ENCODE peak calls at places on chromosome 2, in seven cellular contexts. T is neuronal stem cell; P is PC-3; Y is effector memory CD4-positive, alpha-beta T cell; L is HCT116; C is kidney; K is naive thymus-derived CD4-positive, alpha-beta T cell. O is an unnamed sample. For H3K9me3, the result is how much of the 10 kb centered on the place peaks cover.

GRCh38 chr2:133270550-133270949 is 297.7 kb downstream of the NCKAP5 start:
- DNase-seq in P (no peak), Y (no peak), L (no peak), C (no peak), T (no peak), K (no peak), O (no peak)

GRCh38 chr2:106192752-106193490 is 1.2 kb downstream of the UXS1 start:
- DNase-seq in T (no peak), K (peak), C (peak), L (peak), Y (peak), P (peak), O (peak)

GRCh38 chr2:147325955-147326354 is 518.9 kb upstream of the ACVR2A start:
- DNase-seq in C (no peak), Y (no peak), P (no peak), K (no peak), T (no peak), L (no peak), O (no peak)

GRCh38 chr2:8030694-8031303 is 651.1 kb upstream of the ID2 start:
- DNase-seq in L (no peak), C (no peak), T (no peak), K (no peak), P (no peak), Y (no peak), O (no peak)

GRCh38 chr2:178776725-178777124 is 30.5 kb downstream of the TTN start:
- DNase-seq in L (no peak), K (no peak), C (no peak), P (no peak), Y (no peak), T (no peak), O (no peak)

GRCh38 chr2:105926960-105927678 is 182.4 kb downstream of the NCK2 start:
- DNase-seq in L (no peak), K (peak), C (no peak), T (no peak), P (peak), Y (peak), O (peak)

GRCh38 chr2:45184606-45185005 is 175.4 kb upstream of the SIX2 start:
- DNase-seq in P (peak), Y (no peak), C (no peak), K (no peak), L (peak), T (no peak), O (no peak)

GRCh38 chr2:12513339-12513738 is 203.4 kb upstream of the TRIB2 start:
- DNase-seq in T (no peak), P (no peak), C (no peak), Y (no peak), L (no peak), K (no peak), O (no peak)

GRCh38 chr2:85032621-85033020 is 61.7 kb downstream of the KCMF1 start:
- DNase-seq in P (peak), K (no peak), C (no peak), L (no peak), T (no peak), Y (no peak), O (no peak)

GRCh38 chr2:160061533-160062282 is 707 bp downstream of the PLA2R1 start:
- DNase-seq in K (no peak), T (no peak), Y (no peak), L (no peak), P (no peak), C (peak), O (no peak)

GRCh38 chr2:167510071-167510759 is 621.9 kb downstream of the XIRP2 start:
- DNase-seq in K (no peak), L (no peak), P (peak), Y (no peak), T (no peak), C (no peak), O (no peak)

GRCh38 chr2:235046561-235046960 is 94.7 kb downstream of the SH3BP4 start:
- DNase-seq in P (no peak), Y (no peak), C (no peak), K (no peak), T (no peak), L (no peak), O (no peak)

GRCh38 chr2:121897335-121897970 is 142.0 kb downstream of the TSN start:
- DNase-seq in C (no peak), T (no peak), Y (no peak), P (peak), L (peak), K (no peak), O (no peak)

GRCh38 chr2:184004289-184004944 is 593.9 kb upstream of the ZNF804A start:
- DNase-seq in L (no peak), Y (no peak), P (peak), T (no peak), C (no peak), K (no peak), O (no peak)

GRCh38 chr2:26043862-26044736 is 10.2 kb downstream of the RAB10 start:
- DNase-seq in P (no peak), T (no peak), C (no peak), L (no peak), Y (no peak), K (no peak), O (peak)

GRCh38 chr2:127220102-127220806 is at the start of gene CYP27C1:
- DNase-seq in P (no peak), L (no peak), Y (no peak), C (no peak), T (peak), K (no peak), O (no peak)

GRCh38 chr2:97678217-97678762 is 8.8 kb downstream of the C2orf92 start:
- DNase-seq in K (no peak), Y (no peak), P (no peak), T (no peak), C (no peak), L (no peak), O (no peak)

GRCh38 chr2:109272461-109272860 is 143.5 kb downstream of the SH3RF3 start:
- DNase-seq in T (no peak), P (no peak), L (no peak), Y (no peak), C (no peak), K (no peak), O (no peak)

GRCh38 chr2:177405029-177405692 is 12.6 kb downstream of the AGPS start:
- DNase-seq in C (no peak), P (peak), Y (no peak), L (no peak), T (no peak), K (no peak), O (no peak)

GRCh38 chr2:152555048-152555447 is 162.2 kb downstream of the PRPF40A start:
- DNase-seq in L (no peak), T (no peak), K (no peak), C (no peak), P (no peak), Y (no peak), O (no peak)

GRCh38 chr2:218026676-218027425 is 24.1 kb upstream of the TNS1 start:
- DNase-seq in K (no peak), L (no peak), Y (no peak), P (no peak), C (peak), T (no peak), O (no peak)

GRCh38 chr2:27752551-27753237 is 18.8 kb upstream of the MRPL33 start:
- DNase-seq in K (no peak), T (no peak), P (peak), L (no peak), C (no peak), Y (no peak), O (no peak)

GRCh38 chr2:123380536-123380935 is 644.6 kb upstream of the CNTNAP5 start:
- DNase-seq in Y (no peak), K (no peak), T (no peak), P (no peak), L (no peak), C (no peak), O (no peak)

GRCh38 chr2:222404126-222404891 is 20.0 kb upstream of the SGPP2 start:
- DNase-seq in Y (no peak), K (no peak), L (no peak), T (no peak), P (no peak), C (no peak), O (no peak)

GRCh38 chr2:176280156-176280555 is 10.9 kb downstream of the MTX2 start:
- DNase-seq in T (no peak), C (no peak), Y (no peak), P (peak), K (no peak), L (no peak), O (no peak)

GRCh38 chr2:196534533-196534932 is 105.0 kb upstream of the CCDC150 start:
- DNase-seq in P (no peak), C (no peak), T (no peak), L (no peak), K (no peak), Y (no peak), O (no peak)

GRCh38 chr2:223050188-223050587 is 1.8 kb upstream of the KCNE4 start:
- DNase-seq in L (no peak), K (no peak), C (no peak), Y (no peak), T (no peak), P (no peak), O (no peak)

GRCh38 chr2:215361211-215361875 is 49.5 kb downstream of the ATIC start:
- DNase-seq in L (no peak), T (no peak), C (no peak), K (no peak), P (no peak), Y (no peak), O (no peak)

GRCh38 chr2:222024934-222025890 is 273.6 kb downstream of the PAX3 start:
- DNase-seq in C (no peak), Y (no peak), P (peak), K (no peak), L (peak), T (peak), O (no peak)

DNA sequence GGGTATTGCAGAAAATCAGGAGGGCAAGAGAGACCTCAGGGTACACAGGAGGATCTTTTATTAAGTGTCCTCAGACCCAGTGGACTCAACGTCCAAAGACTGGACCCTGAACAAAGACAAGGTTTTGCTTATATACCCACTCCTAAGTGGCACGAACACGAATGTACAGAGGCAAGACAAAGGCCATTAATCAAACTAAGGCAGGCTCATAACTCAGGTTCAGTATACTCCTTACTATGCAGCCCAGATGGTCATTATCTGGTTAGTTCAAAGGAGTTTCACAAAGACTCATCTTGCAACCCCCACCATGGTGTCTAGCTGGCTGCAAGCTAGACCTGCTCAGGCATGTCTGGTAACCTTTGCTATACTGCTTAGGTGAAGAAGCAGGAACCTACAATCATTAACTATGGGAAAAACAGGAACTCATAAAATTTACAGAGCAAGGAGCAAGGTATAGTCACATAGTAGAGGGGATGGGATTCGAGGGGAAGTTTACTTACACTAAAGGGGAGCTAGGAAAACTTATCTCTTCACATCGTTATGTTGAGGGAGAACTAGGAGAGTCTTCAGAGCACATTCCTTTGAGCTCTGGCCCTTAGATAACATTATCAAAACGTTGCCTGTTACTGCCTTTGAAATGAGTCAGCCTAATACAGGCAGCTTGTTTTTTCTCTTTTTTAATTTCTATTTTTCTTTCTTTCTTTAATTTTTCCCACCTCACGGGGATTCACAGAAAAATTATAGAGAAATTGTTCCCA is 33.9 kb downstream of the SLC4A3 start:
- DNase-seq in K (no peak), C (no peak), T (no peak), P (peak), L (peak), Y (no peak), O (no peak)
- H3K9me3 ChIP-seq in K (under half), C (under half), T (under half), P (under half), L (under half), Y (under half), O (under half)

GRCh38 chr2:72538486-72538885 is 287.3 kb downstream of the EXOC6B start:
- DNase-seq in P (no peak), Y (no peak), L (no peak), K (no peak), C (no peak), T (no peak), O (no peak)
- H3K4me3 ChIP-seq in P (no peak), Y (no peak), L (no peak), K (no peak), C (no peak), T (no peak), O (no peak)

GRCh38 chr2:227796044-227796780 is 17.4 kb upstream of the CCL20 start:
- DNase-seq in T (no peak), P (peak), C (no peak), Y (no peak), K (no peak), L (no peak), O (no peak)
- H3K27ac ChIP-seq in T (no peak), P (peak), C (no peak), Y (no peak), K (no peak), L (no peak), O (no peak)

GRCh38 chr2:150147889-150148683 is 339.4 kb downstream of the RND3 start:
- DNase-seq in P (no peak), L (no peak), Y (no peak), T (no peak), C (no peak), K (no peak), O (no peak)
- H3K9me3 ChIP-seq in P (under half), L (under half), Y (under half), T (under half), C (under half), K (under half), O (under half)

GRCh38 chr2:86045541-86045940 is 60.1 kb downstream of the POLR1A start:
- DNase-seq in L (no peak), P (no peak), K (no peak), Y (no peak), C (no peak), T (no peak), O (no peak)
- H3K4me3 ChIP-seq in L (no peak), P (no peak), K (no peak), Y (no peak), C (no peak), T (no peak), O (no peak)